ENCODE peak calls at places on chromosome 10, in seven cellular contexts. B is pancreas; Q is endodermal cell; K is CD8-positive, alpha-beta T cell; R is neural crest cell; I is NAMALWA; F is osteoblast. P is an unnamed sample.

GRCh38 chr10:110138197-110138812 is 69.1 kb upstream of the MXI1 start:
- DNase-seq in Q (no peak), I (peak), K (no peak), F (no peak), R (no peak), B (no peak), P (peak)

GRCh38 chr10:12503311-12503710 is 154.0 kb downstream of the CAMK1D start:
- DNase-seq in Q (peak), K (no peak), I (no peak), B (no peak), F (no peak), R (no peak), P (no peak)

GRCh38 chr10:120077707-120078492 is 185.4 kb downstream of the SEC23IP start:
- DNase-seq in F (no peak), B (no peak), Q (peak), K (no peak), I (peak), R (no peak), P (no peak)

GRCh38 chr10:51619365-51619764 is 80.0 kb downstream of the CSTF2T start:
- DNase-seq in I (no peak), Q (no peak), R (no peak), K (no peak), F (no peak), B (no peak), P (no peak)

GRCh38 chr10:62594093-62594520 is 210.4 kb upstream of the ADO start:
- DNase-seq in F (no peak), K (peak), B (peak), I (peak), R (peak), Q (peak), P (peak)

GRCh38 chr10:117896517-117896916 is 150.2 kb downstream of the RAB11FIP2 start:
- DNase-seq in I (peak), B (no peak), Q (no peak), R (no peak), F (no peak), K (no peak), P (no peak)

GRCh38 chr10:27646194-27646593 is 99.4 kb downstream of the MKX start:
- DNase-seq in Q (no peak), R (no peak), K (no peak), I (no peak), F (peak), B (no peak), P (no peak)

GRCh38 chr10:88493676-88494483 is 89.2 kb downstream of the RNLS start:
- DNase-seq in K (no peak), F (peak), I (no peak), Q (no peak), R (no peak), B (no peak), P (no peak)

GRCh38 chr10:103278862-103279298 is 1.9 kb downstream of the INA start:
- DNase-seq in K (no peak), R (peak), F (peak), B (no peak), I (no peak), Q (peak), P (peak)

GRCh38 chr10:68876919-68877250 is 24.2 kb upstream of the DDX50 start:
- DNase-seq in I (no peak), B (no peak), R (no peak), Q (no peak), K (no peak), F (no peak), P (no peak)

GRCh38 chr10:71431216-71431944 is 34.7 kb downstream of the CDH23 start:
- DNase-seq in K (no peak), B (no peak), Q (peak), R (no peak), I (no peak), F (peak), P (no peak)

GRCh38 chr10:69715156-69715898 is 85.3 kb downstream of the FAM241B start:
- DNase-seq in F (peak), K (no peak), R (no peak), B (no peak), I (no peak), Q (no peak), P (no peak)

GRCh38 chr10:47371629-47372485 is 12.2 kb downstream of the ZNF488 start:
- DNase-seq in K (no peak), R (no peak), I (no peak), Q (peak), B (no peak), F (peak), P (no peak)

GRCh38 chr10:132746801-132747625 is 38.9 kb downstream of the NKX6-2 start:
- DNase-seq in K (no peak), I (no peak), Q (peak), F (no peak), R (no peak), B (no peak), P (peak)

GRCh38 chr10:45439365-45439764 is 65.3 kb downstream of the ALOX5 start:
- DNase-seq in I (no peak), Q (peak), B (no peak), K (no peak), F (peak), R (no peak), P (no peak)

GRCh38 chr10:15737635-15738034 is 17.9 kb upstream of the ITGA8 start:
- DNase-seq in F (no peak), R (no peak), Q (no peak), I (no peak), K (no peak), B (no peak), P (no peak)

GRCh38 chr10:89563861-89564478 is 28.6 kb upstream of the SLC16A12 start:
- DNase-seq in I (peak), K (no peak), Q (no peak), B (no peak), R (peak), F (no peak), P (peak)

GRCh38 chr10:13074562-13075451 is 25.2 kb upstream of the OPTN start:
- DNase-seq in F (peak), K (peak), Q (peak), B (peak), R (peak), I (peak), P (peak)

GRCh38 chr10:104267721-104268690 is 978 bp upstream of the GSTO2 start:
- DNase-seq in K (no peak), B (no peak), I (no peak), F (no peak), Q (no peak), R (no peak), P (no peak)

GRCh38 chr10:133306941-133307379 is 1.7 kb downstream of the TUBGCP2 start:
- DNase-seq in R (no peak), I (no peak), F (no peak), K (no peak), Q (no peak), B (no peak), P (no peak)

GRCh38 chr10:29257106-29257783 is 31.6 kb upstream of the LYZL1 start:
- DNase-seq in F (peak), K (no peak), Q (no peak), I (no peak), B (no peak), R (no peak), P (no peak)

GRCh38 chr10:102119417-102120141 is 589 bp downstream of the LDB1 start:
- DNase-seq in K (peak), R (no peak), F (peak), I (peak), Q (peak), B (peak), P (peak)

GRCh38 chr10:71260622-71261325 is 48.4 kb downstream of the UNC5B start:
- DNase-seq in B (no peak), F (peak), Q (peak), K (no peak), R (no peak), I (no peak), P (peak)

GRCh38 chr10:132836832-132837540 is 51.0 kb upstream of the NKX6-2 start:
- DNase-seq in B (no peak), R (peak), F (peak), Q (peak), I (peak), K (peak), P (peak)